ENCODE peak calls at places on chromosomes 2 and 18, in four cellular contexts. V is CD4-positive, CD25-positive, alpha-beta regulatory T cell; U is cardiac fibroblast; S is GM12865. W is an unnamed sample.

GRCh38 chr2:162401871-162402270 is 57.9 kb downstream of the GCA start:
- DNase-seq in V (no peak), S (no peak), U (no peak), W (no peak)

GRCh38 chr2:118249531-118249930 is 161.3 kb downstream of the INSIG2 start:
- DNase-seq in U (no peak), V (no peak), S (peak; percentile 63), W (no peak)

GRCh38 chr2:24883946-24884345 is 36.1 kb downstream of the ADCY3 start:
- DNase-seq in S (no peak), V (no peak), U (peak; percentile 67), W (no peak)

GRCh38 chr18:710418-711300 is 1.8 kb downstream of the ENOSF1 start:
- DNase-seq in U (no peak), V (no peak), S (no peak), W (no peak)

GRCh38 chr2:66435549-66435875 is 587 bp downstream of the MEIS1 start:
- DNase-seq in S (no peak), V (no peak), U (peak; percentile 45), W (no peak)

GRCh38 chr18:21167641-21168372 is 56.2 kb upstream of the ROCK1 start:
- DNase-seq in U (no peak), V (no peak), S (peak; percentile 43), W (no peak)

GRCh38 chr2:62038980-62039771 is 133.7 kb downstream of the COMMD1 start:
- DNase-seq in S (peak; percentile 95), U (peak; percentile 78), V (no peak), W (peak; percentile 78)

GRCh38 chr2:240395448-240395847 is 40.0 kb upstream of the GPC1 start:
- DNase-seq in V (no peak), U (no peak), S (no peak), W (no peak)

GRCh38 chr18:48922801-48923730 is 27.7 kb downstream of the SMAD7 start:
- DNase-seq in U (peak; percentile 78), S (peak; percentile 32), V (no peak), W (no peak)

GRCh38 chr2:85936421-85937068 is 47.8 kb upstream of the ST3GAL5 start:
- DNase-seq in S (no peak), V (no peak), U (peak; percentile 48), W (no peak)

GRCh38 chr18:35143615-35144596 is 96.9 kb upstream of the ZNF397 start:
- DNase-seq in S (peak; percentile 36), V (no peak), U (peak; percentile 72), W (peak; percentile 27)

GRCh38 chr2:66431840-66432511 is 2.9 kb upstream of the MEIS1 start:
- DNase-seq in S (no peak), V (no peak), U (no peak), W (no peak)

GRCh38 chr18:47151457-47151856 is 1.2 kb upstream of the HDHD2 start:
- DNase-seq in V (no peak), S (no peak), U (no peak), W (no peak)

GRCh38 chr2:72961853-72962468 is 44.6 kb downstream of the EMX1 start:
- DNase-seq in S (no peak), U (no peak), V (no peak), W (no peak)

GRCh38 chr2:233976690-233977294 is 59.6 kb downstream of the TRPM8 start:
- DNase-seq in V (no peak), U (peak; percentile 65), S (peak; percentile 30), W (peak; percentile 42)

GRCh38 chr2:110853516-110853915 is 121.1 kb downstream of the ACOXL start:
- DNase-seq in S (peak; percentile 70), U (peak; percentile 13), V (no peak), W (peak; percentile 84)

GRCh38 chr2:15334650-15335326 is 226.3 kb downstream of the NBAS start:
- DNase-seq in U (peak; percentile 29), V (no peak), S (no peak), W (peak; percentile 71)

GRCh38 chr2:202408546-202409140 is 32.5 kb downstream of the BMPR2 start:
- DNase-seq in V (no peak), U (no peak), S (no peak), W (no peak)

GRCh38 chr2:12759248-12759647 is 42.5 kb downstream of the TRIB2 start:
- DNase-seq in S (no peak), V (no peak), U (peak; percentile 85), W (no peak)

GRCh38 chr18:40864846-40865245 is 1090.2 kb upstream of the PIK3C3 start:
- DNase-seq in V (no peak), U (no peak), S (no peak), W (no peak)

GRCh38 chr2:157327621-157328102 is 2.0 kb upstream of the ERMN start:
- DNase-seq in U (peak; percentile 81), V (peak; percentile 72), S (peak; percentile 91), W (peak; percentile 60)

GRCh38 chr18:13452448-13452811 is 233.9 kb downstream of the LDLRAD4 start:
- DNase-seq in V (no peak), U (peak; percentile 18), S (no peak), W (no peak)

DNA sequence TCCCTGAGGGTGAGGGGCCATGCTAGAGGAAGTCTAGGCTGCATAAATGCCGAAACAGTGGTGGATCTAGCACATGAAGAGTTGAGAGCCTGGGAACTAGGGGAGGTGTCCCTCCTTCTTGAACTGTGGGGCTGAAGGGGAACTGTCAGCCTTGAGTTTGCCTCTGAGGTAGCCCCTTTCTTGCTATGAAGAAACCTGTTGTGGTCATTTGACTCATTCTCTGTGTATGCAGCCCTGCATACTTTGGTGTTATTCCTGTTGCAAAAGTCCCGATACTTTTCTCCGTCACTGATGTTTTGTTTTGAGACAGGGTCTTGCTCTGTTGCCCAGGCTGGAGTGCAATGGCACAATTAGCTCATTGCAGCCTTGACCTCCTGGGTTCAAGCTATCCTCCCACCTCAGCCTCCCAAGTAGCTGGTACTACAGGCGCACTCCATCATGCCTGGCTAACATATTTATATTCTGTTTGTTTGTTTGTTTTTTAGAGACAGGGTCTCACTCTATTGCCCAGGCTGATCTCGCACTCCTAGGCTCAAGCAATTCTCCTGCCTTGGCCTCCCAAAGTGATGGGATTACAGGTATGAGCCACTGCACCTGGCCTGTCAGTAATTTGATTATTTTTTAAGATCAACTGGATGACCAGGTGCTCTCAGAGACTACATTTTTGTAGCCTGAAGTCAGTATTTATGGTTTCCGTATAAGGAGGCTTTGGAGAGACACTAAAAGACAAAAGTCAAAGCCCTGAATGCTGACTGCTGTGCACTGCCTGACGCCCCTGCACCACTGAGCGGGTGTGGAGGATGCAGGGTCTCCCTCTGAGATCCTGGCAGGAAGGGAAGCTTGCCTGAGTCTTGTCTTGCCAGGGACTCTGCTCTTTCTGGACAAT is 126.0 kb upstream of the MSH6 start:
- DNase-seq in V (no peak), S (peak; percentile 36), U (peak; percentile 5), W (no peak)
- H3K4me3 ChIP-seq in V (no peak overlapping the region), S (no peak overlapping the region), U (no peak overlapping the region), W (no peak overlapping the region)

GRCh38 chr2:42171396-42171971 is 2.3 kb downstream of the EML4 start:
- DNase-seq in U (peak; percentile 24), V (no peak), S (peak; percentile 80), W (no peak)

GRCh38 chr2:42172566-42172965 is 3.4 kb downstream of the EML4 start:
- DNase-seq in U (no peak), S (no peak), V (no peak), W (no peak)

GRCh38 chr2:42170619-42171395 is 1.7 kb downstream of the EML4 start:
- DNase-seq in U (no peak), S (no peak), V (no peak), W (no peak)

GRCh38 chr2:42169869-42170465 is 814 bp downstream of the EML4 start:
- DNase-seq in S (peak; percentile 57), U (no peak), V (peak; percentile 11), W (no peak)

GRCh38 chr2:42172020-42172419 is 2.9 kb downstream of the EML4 start:
- DNase-seq in U (no peak), S (no peak), V (no peak), W (no peak)
- H3K4me3 ChIP-seq in U (no peak overlapping the region), S (peak overlapping the region; percentile 100), V (peak overlapping the region; percentile 99), W (no peak overlapping the region)

GRCh38 chr2:105242286-105242993 is 897 bp downstream of the GPR45 start:
- DNase-seq in S (no peak), U (no peak), V (no peak), W (no peak)
- H3K4me3 ChIP-seq in S (no peak overlapping the region), U (no peak overlapping the region), V (no peak overlapping the region), W (no peak overlapping the region)

GRCh38 chr2:207770602-207771404 is 1.1 kb upstream of the FZD5 start:
- DNase-seq in S (peak; percentile 61), V (no peak), U (no peak), W (no peak)
- H3K4me3 ChIP-seq in S (peak overlapping the region; percentile 91), V (peak overlapping the region; percentile 41), U (peak overlapping the region; percentile 48), W (no peak overlapping the region)

DNA sequence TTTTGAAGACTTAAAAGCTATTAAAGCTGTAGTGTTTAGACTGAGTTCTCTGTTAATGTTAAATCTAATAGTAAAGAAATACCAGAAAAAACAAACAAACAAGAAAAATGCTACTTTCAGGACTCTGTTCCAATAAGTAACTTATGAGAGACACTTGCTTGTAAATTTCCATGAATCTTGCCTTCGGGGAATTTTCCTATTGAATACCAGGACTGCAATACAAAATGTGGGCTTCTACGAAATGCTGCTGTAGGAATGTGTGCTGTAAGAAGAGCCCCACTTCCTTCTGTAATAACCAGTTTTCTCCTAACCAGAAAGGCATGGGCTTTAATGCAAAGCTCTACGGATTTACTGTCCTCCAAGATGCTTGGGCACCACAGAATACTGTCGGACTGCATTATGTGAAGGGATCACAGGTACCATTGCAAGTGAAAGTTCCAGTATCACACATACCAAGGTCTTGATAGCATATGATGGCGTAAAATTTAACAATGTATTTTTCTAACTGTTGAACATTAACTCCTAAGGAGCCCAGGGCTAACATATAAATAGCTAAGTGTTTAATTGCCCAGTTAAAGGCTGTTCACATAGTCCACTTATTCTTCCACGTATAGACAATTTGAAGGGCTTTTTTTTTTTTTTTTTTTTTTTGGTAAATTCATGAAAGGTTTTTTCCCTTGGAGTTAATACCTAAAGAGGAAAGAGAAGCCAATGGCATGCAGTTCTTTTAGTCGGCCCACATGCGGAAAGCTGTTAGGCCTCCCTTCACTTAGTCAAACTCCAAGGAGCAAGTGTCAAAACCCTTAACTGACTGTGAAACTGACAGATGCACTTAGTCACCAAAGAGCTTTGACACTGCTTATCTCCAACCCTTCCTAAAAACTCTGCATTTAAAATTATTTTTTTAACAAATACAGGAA is 564.0 kb upstream of the POU3F3 start:
- DNase-seq in U (no peak), S (no peak), V (no peak), W (no peak)
- H3K4me3 ChIP-seq in U (no peak overlapping the region), S (no peak overlapping the region), V (no peak overlapping the region), W (no peak overlapping the region)

GRCh38 chr2:8481463-8482009 is 200.3 kb upstream of the ID2 start:
- DNase-seq in U (no peak), V (no peak), S (peak; percentile 82), W (peak; percentile 41)
- H3K4me3 ChIP-seq in U (no peak overlapping the region), V (no peak overlapping the region), S (no peak overlapping the region), W (no peak overlapping the region)